ENCODE peak calls at places on chromosomes 13 and 19, in six cellular contexts. One of them, this sample, is unnamed.
A peak's percentile ranks its signal among the peaks of the same experiment; 100 is the strongest.

GRCh38 chr13:77235456-77236022 is 91.4 kb downstream of the MYCBP2 start:
- DNase-seq in K562: peak; percentile 21
- DNase-seq in Panc1: no peak
- DNase-seq in A549: no peak
- DNase-seq in GM12878: no peak
- DNase-seq in HL-60: no peak
- DNase-seq in this sample: no peak

GRCh38 chr19:46634045-46634655 is 1.9 kb downstream of the GNG8 start:
- DNase-seq in K562: peak; percentile 94
- DNase-seq in Panc1: no peak
- DNase-seq in A549: peak; percentile 97
- DNase-seq in GM12878: no peak
- DNase-seq in HL-60: peak; percentile 78
- DNase-seq in this sample: peak; percentile 96

GRCh38 chr19:43754312-43754561 is 525 bp downstream of the SMG9 start:
- DNase-seq in K562: no peak
- DNase-seq in Panc1: no peak
- DNase-seq in A549: no peak
- DNase-seq in GM12878: no peak
- DNase-seq in HL-60: no peak
- DNase-seq in this sample: no peak

GRCh38 chr13:71316964-71317363 is 550.0 kb downstream of the DACH1 start:
- DNase-seq in K562: no peak
- DNase-seq in Panc1: no peak
- DNase-seq in A549: no peak
- DNase-seq in GM12878: no peak
- DNase-seq in HL-60: no peak
- DNase-seq in this sample: no peak

GRCh38 chr19:50688766-50689165 is 30.8 kb downstream of the SHANK1 start:
- DNase-seq in K562: no peak
- DNase-seq in Panc1: no peak
- DNase-seq in A549: no peak
- DNase-seq in GM12878: no peak
- DNase-seq in HL-60: no peak
- DNase-seq in this sample: no peak

GRCh38 chr13:107322228-107322627 is 754.3 kb upstream of the ARGLU1 start:
- DNase-seq in K562: no peak
- DNase-seq in Panc1: no peak
- DNase-seq in A549: no peak
- DNase-seq in GM12878: no peak
- DNase-seq in HL-60: no peak
- DNase-seq in this sample: no peak

GRCh38 chr19:39845621-39846175 is 481 bp downstream of the FBL start:
- DNase-seq in K562: peak; percentile 69
- DNase-seq in Panc1: peak; percentile 84
- DNase-seq in A549: peak; percentile 87
- DNase-seq in GM12878: no peak
- DNase-seq in HL-60: no peak
- DNase-seq in this sample: peak; percentile 62

GRCh38 chr13:59746291-59746962 is 417.3 kb downstream of the DIAPH3 start:
- DNase-seq in K562: no peak
- DNase-seq in Panc1: no peak
- DNase-seq in A549: no peak
- DNase-seq in GM12878: no peak
- DNase-seq in HL-60: no peak
- DNase-seq in this sample: no peak

GRCh38 chr19:52492201-52492960 is 35.1 kb upstream of the ZNF808 start:
- DNase-seq in K562: peak; percentile 10
- DNase-seq in Panc1: no peak
- DNase-seq in A549: no peak
- DNase-seq in GM12878: no peak
- DNase-seq in HL-60: no peak
- DNase-seq in this sample: peak; percentile 97

GRCh38 chr13:79457948-79458347 is 23.0 kb upstream of the NDFIP2 start:
- DNase-seq in K562: peak; percentile 67
- DNase-seq in Panc1: no peak
- DNase-seq in A549: no peak
- DNase-seq in GM12878: no peak
- DNase-seq in HL-60: no peak
- DNase-seq in this sample: no peak

GRCh38 chr19:42246869-42247630 is 4.6 kb upstream of the GSK3A start:
- DNase-seq in K562: peak; percentile 40
- DNase-seq in Panc1: no peak
- DNase-seq in A549: no peak
- DNase-seq in GM12878: no peak
- DNase-seq in HL-60: no peak
- DNase-seq in this sample: no peak

GRCh38 chr13:85313761-85314503 is 485.3 kb downstream of the SLITRK6 start:
- DNase-seq in K562: no peak
- DNase-seq in Panc1: peak; percentile 28
- DNase-seq in A549: peak; percentile 0
- DNase-seq in GM12878: no peak
- DNase-seq in HL-60: no peak
- DNase-seq in this sample: no peak

GRCh38 chr13:93621051-93621450 is 394.4 kb downstream of the GPC6 start:
- DNase-seq in K562: no peak
- DNase-seq in Panc1: no peak
- DNase-seq in A549: no peak
- DNase-seq in GM12878: no peak
- DNase-seq in HL-60: no peak
- DNase-seq in this sample: no peak

GRCh38 chr13:20272104-20272503 is 40.0 kb upstream of the GJB6 start:
- DNase-seq in K562: no peak
- DNase-seq in Panc1: no peak
- DNase-seq in A549: no peak
- DNase-seq in GM12878: no peak
- DNase-seq in HL-60: no peak
- DNase-seq in this sample: no peak

GRCh38 chr13:98133949-98134348 is 8.9 kb upstream of the FARP1 start:
- DNase-seq in K562: peak; percentile 25
- DNase-seq in Panc1: no peak
- DNase-seq in A549: no peak
- DNase-seq in GM12878: peak; percentile 54
- DNase-seq in HL-60: no peak
- DNase-seq in this sample: no peak

GRCh38 chr13:98222081-98222554 is 45.0 kb upstream of the RNF113B start:
- DNase-seq in K562: no peak
- DNase-seq in Panc1: no peak
- DNase-seq in A549: no peak
- DNase-seq in GM12878: no peak
- DNase-seq in HL-60: no peak
- DNase-seq in this sample: no peak

GRCh38 chr19:46904114-46905060 is 43.6 kb downstream of the ARHGAP35 start:
- DNase-seq in K562: no peak
- DNase-seq in Panc1: no peak
- DNase-seq in A549: no peak
- DNase-seq in GM12878: no peak
- DNase-seq in HL-60: no peak
- DNase-seq in this sample: peak; percentile 47

GRCh38 chr19:27675771-27676170 is 1537.2 kb downstream of the UQCRFS1 start:
- DNase-seq in K562: no peak
- DNase-seq in Panc1: no peak
- DNase-seq in A549: no peak
- DNase-seq in GM12878: no peak
- DNase-seq in HL-60: no peak
- DNase-seq in this sample: no peak

GRCh38 chr19:57314146-57314545 is 6.1 kb upstream of the ZNF543 start:
- DNase-seq in K562: no peak
- DNase-seq in Panc1: no peak
- DNase-seq in A549: no peak
- DNase-seq in GM12878: no peak
- DNase-seq in HL-60: no peak
- DNase-seq in this sample: no peak

GRCh38 chr13:51397262-51397933 is 55.4 kb downstream of the INTS6 start:
- DNase-seq in K562: peak; percentile 5
- DNase-seq in Panc1: no peak
- DNase-seq in A549: no peak
- DNase-seq in GM12878: no peak
- DNase-seq in HL-60: no peak
- DNase-seq in this sample: peak; percentile 52

GRCh38 chr13:32403108-32403507 is 24.8 kb downstream of the N4BP2L1 start:
- DNase-seq in K562: no peak
- DNase-seq in Panc1: no peak
- DNase-seq in A549: no peak
- DNase-seq in GM12878: no peak
- DNase-seq in HL-60: no peak
- DNase-seq in this sample: no peak

DNA sequence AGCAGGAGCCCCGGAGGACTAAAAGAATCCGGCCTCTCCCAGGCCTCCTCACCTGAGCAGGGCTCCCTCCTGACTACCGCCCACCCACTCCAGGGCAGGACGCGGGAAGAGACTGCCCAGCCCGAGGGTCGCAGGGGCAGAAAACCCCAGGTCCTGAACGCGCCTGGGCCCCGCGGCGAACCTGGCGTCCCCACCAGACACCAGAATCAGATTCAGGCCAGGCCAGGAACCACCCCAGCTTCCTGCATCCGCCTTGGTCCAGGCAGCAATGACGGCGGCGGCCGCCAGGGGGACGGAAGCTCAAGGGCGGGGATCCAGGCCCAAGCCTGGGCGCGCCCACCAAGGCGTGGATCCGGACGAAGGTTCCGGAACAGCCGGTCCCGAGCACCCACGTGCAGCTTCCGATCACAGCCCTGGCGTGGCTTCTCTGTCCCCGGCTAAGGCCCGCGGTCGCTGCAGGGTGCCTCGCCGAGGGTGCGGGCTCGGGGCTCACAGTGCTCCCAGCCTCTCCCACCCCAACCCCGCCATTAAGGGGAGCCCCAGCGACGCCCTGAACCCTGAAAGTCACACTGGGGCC is 3.6 kb downstream of the LGALS7 start:
- DNase-seq in K562: peak; percentile 71
- DNase-seq in Panc1: no peak
- DNase-seq in A549: peak; percentile 77
- DNase-seq in GM12878: no peak
- DNase-seq in HL-60: peak; percentile 71
- DNase-seq in this sample: peak; percentile 79
- TF ChIP-seq REST in K562: no peak
- TF ChIP-seq REST in Panc1: peak; percentile 45
- TF ChIP-seq REST in A549: no peak
- TF ChIP-seq REST in GM12878: no peak
- TF ChIP-seq REST in HL-60: no peak
- TF ChIP-seq REST in this sample: no peak

GRCh38 chr19:35247526-35248309 is 1.1 kb upstream of the LSR start:
- DNase-seq in K562: peak; percentile 92
- DNase-seq in Panc1: peak; percentile 53
- DNase-seq in A549: peak; percentile 78
- DNase-seq in GM12878: peak; percentile 46
- DNase-seq in HL-60: no peak
- DNase-seq in this sample: peak; percentile 99

GRCh38 chr19:35249848-35250711 is 1.3 kb downstream of the LSR start:
- DNase-seq in K562: no peak
- DNase-seq in Panc1: no peak
- DNase-seq in A549: no peak
- DNase-seq in GM12878: no peak
- DNase-seq in HL-60: no peak
- DNase-seq in this sample: no peak

GRCh38 chr19:35251456-35251855 is 2.7 kb downstream of the LSR start:
- DNase-seq in K562: no peak
- DNase-seq in Panc1: no peak
- DNase-seq in A549: no peak
- DNase-seq in GM12878: no peak
- DNase-seq in HL-60: no peak
- DNase-seq in this sample: no peak

GRCh38 chr19:35248310-35249145 is at the start of gene LSR:
- DNase-seq in K562: peak; percentile 96
- DNase-seq in Panc1: peak; percentile 43
- DNase-seq in A549: peak; percentile 69
- DNase-seq in GM12878: peak; percentile 70
- DNase-seq in HL-60: no peak
- DNase-seq in this sample: peak; percentile 98

DNA sequence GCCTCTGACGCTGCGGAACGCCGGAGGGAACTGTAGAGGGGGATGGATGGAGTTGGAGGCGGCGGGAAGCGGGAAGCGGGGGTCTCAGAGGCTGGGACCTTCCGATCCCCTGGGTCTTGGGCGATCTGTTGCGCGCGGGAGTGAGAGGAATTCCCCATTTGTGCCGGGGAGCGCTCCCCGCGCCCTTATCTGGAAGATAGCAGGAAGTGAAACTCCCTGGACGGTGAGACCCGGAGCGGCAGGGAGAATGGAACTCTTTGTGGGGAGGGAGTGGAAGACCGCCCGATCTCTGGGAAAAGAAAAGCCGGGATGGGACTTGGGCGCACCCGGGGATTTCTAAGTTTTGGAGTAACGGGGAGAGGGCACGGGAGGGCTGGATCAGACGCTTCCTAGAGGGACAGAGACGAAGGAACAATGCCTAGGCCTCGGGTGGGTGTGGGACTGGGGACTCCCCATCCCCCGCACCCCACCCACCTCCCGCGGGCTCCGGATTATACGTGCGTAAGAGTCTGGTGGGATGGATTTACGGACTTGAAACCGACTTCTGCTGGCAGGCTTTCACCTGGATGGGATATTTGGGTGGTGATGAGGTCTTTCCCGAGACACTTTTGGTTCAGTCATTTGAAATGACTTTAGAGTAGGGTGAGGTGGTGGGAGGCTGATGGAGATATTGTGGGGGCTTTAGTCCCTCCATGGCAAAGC is 495 bp downstream of the LSR start:
- DNase-seq in K562: peak; percentile 50
- DNase-seq in Panc1: no peak
- DNase-seq in A549: peak; percentile 48
- DNase-seq in GM12878: no peak
- DNase-seq in HL-60: no peak
- DNase-seq in this sample: no peak
- TF ChIP-seq REST in K562: no peak
- TF ChIP-seq REST in Panc1: no peak
- TF ChIP-seq REST in A549: no peak
- TF ChIP-seq REST in GM12878: no peak
- TF ChIP-seq REST in HL-60: no peak
- TF ChIP-seq REST in this sample: no peak

GRCh38 chr13:38620876-38621275 is 66.0 kb upstream of the FREM2 start:
- DNase-seq in K562: no peak
- DNase-seq in Panc1: no peak
- DNase-seq in A549: no peak
- DNase-seq in GM12878: no peak
- DNase-seq in HL-60: no peak
- DNase-seq in this sample: no peak
- TF ChIP-seq REST in K562: no peak
- TF ChIP-seq REST in Panc1: no peak
- TF ChIP-seq REST in A549: no peak
- TF ChIP-seq REST in GM12878: no peak
- TF ChIP-seq REST in HL-60: no peak
- TF ChIP-seq REST in this sample: no peak

GRCh38 chr19:7885818-7886217 is 2.5 kb upstream of the LRRC8E start:
- DNase-seq in K562: no peak
- DNase-seq in Panc1: no peak
- DNase-seq in A549: no peak
- DNase-seq in GM12878: no peak
- DNase-seq in HL-60: no peak
- DNase-seq in this sample: no peak

GRCh38 chr19:7883796-7884570 is 4.3 kb upstream of the LRRC8E start:
- DNase-seq in K562: no peak
- DNase-seq in Panc1: no peak
- DNase-seq in A549: no peak
- DNase-seq in GM12878: no peak
- DNase-seq in HL-60: no peak
- DNase-seq in this sample: no peak

GRCh38 chr19:7888145-7888825 is at the start of gene LRRC8E:
- DNase-seq in K562: peak; percentile 89
- DNase-seq in Panc1: no peak
- DNase-seq in A549: peak; percentile 62
- DNase-seq in GM12878: no peak
- DNase-seq in HL-60: no peak
- DNase-seq in this sample: peak; percentile 92

GRCh38 chr19:7887408-7888144 is 734 bp upstream of the LRRC8E start:
- DNase-seq in K562: no peak
- DNase-seq in Panc1: no peak
- DNase-seq in A549: no peak
- DNase-seq in GM12878: no peak
- DNase-seq in HL-60: no peak
- DNase-seq in this sample: peak; percentile 48

GRCh38 chr19:7888826-7889217 is 512 bp downstream of the LRRC8E start:
- DNase-seq in K562: no peak
- DNase-seq in Panc1: no peak
- DNase-seq in A549: no peak
- DNase-seq in GM12878: no peak
- DNase-seq in HL-60: no peak
- DNase-seq in this sample: no peak
- TF ChIP-seq REST in K562: no peak
- TF ChIP-seq REST in Panc1: no peak
- TF ChIP-seq REST in A549: no peak
- TF ChIP-seq REST in GM12878: no peak
- TF ChIP-seq REST in HL-60: no peak
- TF ChIP-seq REST in this sample: no peak

This sample was measured in GM23338.